ENCODE peak calls at places on chromosome 3, in four cellular contexts. O is frontal cortex; S is CD4-positive, alpha-beta T cell; G is ovary. V is an unnamed sample.

GRCh38 chr3:153050978-153051377 is 111.0 kb upstream of the RAP2B start:
- DNase-seq in O (no peak), S (no peak), G (no peak), V (no peak)

GRCh38 chr3:13975686-13976085 is 95.8 kb upstream of the WNT7A start:
- DNase-seq in O (no peak), S (no peak), G (no peak), V (no peak)

GRCh38 chr3:188284455-188285212 is 130.7 kb downstream of the LPP start:
- DNase-seq in O (no peak), S (no peak), G (no peak), V (no peak)

GRCh38 chr3:117193390-117193789 is 483.8 kb downstream of the TUSC7 start:
- DNase-seq in O (no peak), S (no peak), G (no peak), V (no peak)

GRCh38 chr3:4908769-4909156 is 70.5 kb upstream of the BHLHE40 start:
- DNase-seq in O (no peak), S (no peak), G (no peak), V (no peak)

GRCh38 chr3:139112230-139112558 is 67.5 kb upstream of the PRR23C start:
- DNase-seq in O (no peak), S (no peak), G (no peak), V (no peak)

GRCh38 chr3:63818282-63819150 is 583 bp upstream of the C3orf49 start:
- DNase-seq in O (peak), S (peak), G (peak), V (peak)

GRCh38 chr3:169769287-169770181 is at the start of gene ACTRT3:
- DNase-seq in O (peak), S (peak), G (peak), V (peak)

GRCh38 chr3:179526989-179527391 is 35.7 kb upstream of the ACTL6A start:
- DNase-seq in O (peak), S (no peak), G (peak), V (peak)

GRCh38 chr3:112096176-112096575 is 10.0 kb downstream of the C3orf52 start:
- DNase-seq in O (no peak), S (no peak), G (no peak), V (no peak)

GRCh38 chr3:174618368-174618767 is 240.8 kb upstream of the NAALADL2 start:
- DNase-seq in O (no peak), S (no peak), G (no peak), V (no peak)

GRCh38 chr3:17238029-17238428 is 353.3 kb downstream of the PLCL2 start:
- DNase-seq in O (no peak), S (no peak), G (no peak), V (peak)

GRCh38 chr3:172228041-172228440 is 188.7 kb downstream of the FNDC3B start:
- DNase-seq in O (no peak), S (no peak), G (no peak), V (peak)

GRCh38 chr3:14410501-14411165 is 8.2 kb downstream of the SLC6A6 start:
- DNase-seq in O (no peak), S (no peak), G (no peak), V (peak)

GRCh38 chr3:51845129-51845528 is 16.3 kb upstream of the IQCF2 start:
- DNase-seq in O (no peak), S (no peak), G (no peak), V (no peak)

GRCh38 chr3:14725015-14725431 is 50.1 kb downstream of the C3orf20 start:
- DNase-seq in O (no peak), S (no peak), G (peak), V (peak)

GRCh38 chr3:130488769-130489450 is 28.1 kb upstream of the COL6A6 start:
- DNase-seq in O (no peak), S (no peak), G (no peak), V (no peak)

GRCh38 chr3:111691293-111691909 is 96.3 kb upstream of the ZBED2 start:
- DNase-seq in O (peak), S (no peak), G (no peak), V (peak)

GRCh38 chr3:125357032-125357658 is 18.0 kb downstream of the ZNF148 start:
- DNase-seq in O (peak), S (peak), G (peak), V (peak)

GRCh38 chr3:48493203-48493501 is 10.8 kb downstream of the SHISA5 start:
- DNase-seq in O (no peak), S (no peak), G (no peak), V (no peak)

GRCh38 chr3:48247401-48247807 is 6.5 kb downstream of the ZNF589 start:
- DNase-seq in O (no peak), S (no peak), G (no peak), V (peak)

GRCh38 chr3:194134231-194134756 is 1.7 kb upstream of the HES1 start:
- DNase-seq in O (peak), S (peak), G (no peak), V (no peak)

GRCh38 chr3:181999314-181999713 is 287.6 kb downstream of the SOX2 start:
- DNase-seq in O (no peak), S (no peak), G (no peak), V (no peak)

GRCh38 chr3:137217733-137218132 is 259.9 kb downstream of the IL20RB start:
- DNase-seq in O (no peak), S (no peak), G (no peak), V (no peak)

GRCh38 chr3:192055946-192056345 is 595.0 kb downstream of the PYDC2 start:
- DNase-seq in O (no peak), S (no peak), G (no peak), V (no peak)

GRCh38 chr3:47802734-47803477 is at the start of gene DHX30:
- DNase-seq in O (peak), S (peak), G (peak), V (peak)